ENCODE peak calls at places on chromosomes 6 and 20, in ten cellular contexts. E is hepatocyte, L is heart left ventricle, U is stomach, T is IMR-90, Y is testis, X is heart right ventricle, R is AG04450, H is aorta, S is trophoblast cell. F is an unnamed sample.

GRCh38 chr20:12173333-12173732 is 255.6 kb downstream of the BTBD3 start:
- DNase-seq in Y (no peak), X (no peak), T (peak), S (no peak), U (no peak), E (no peak), L (no peak), R (no peak), H (no peak), F (no peak)

GRCh38 chr6:1617466-1618304 is 8.0 kb downstream of the FOXC1 start:
- DNase-seq in R (no peak), T (no peak), H (no peak), X (no peak), S (no peak), Y (no peak), U (no peak), L (no peak), E (no peak), F (peak)

GRCh38 chr6:23003671-23004598 is 434.6 kb downstream of the HDGFL1 start:
- DNase-seq in H (no peak), E (peak), X (no peak), R (peak), L (no peak), S (no peak), U (no peak), T (peak), Y (no peak), F (no peak)

GRCh38 chr6:154402081-154402780 is 45.6 kb upstream of the IPCEF1 start:
- DNase-seq in E (no peak), X (no peak), T (peak), Y (no peak), H (no peak), L (no peak), R (no peak), S (peak), U (no peak), F (no peak)

GRCh38 chr6:53424300-53424699 is 75.5 kb upstream of the ELOVL5 start:
- DNase-seq in T (no peak), U (no peak), S (peak), E (no peak), Y (no peak), R (no peak), X (no peak), L (no peak), H (no peak), F (no peak)

GRCh38 chr20:51399138-51399890 is 143.2 kb downstream of the NFATC2 start:
- DNase-seq in U (no peak), S (no peak), H (no peak), L (no peak), Y (no peak), T (no peak), X (no peak), E (no peak), R (no peak), F (no peak)

GRCh38 chr6:104639671-104640070 is 220.0 kb downstream of the HACE1 start:
- DNase-seq in Y (no peak), S (no peak), T (peak), H (no peak), L (no peak), U (no peak), R (no peak), E (no peak), X (no peak), F (no peak)

GRCh38 chr20:49742948-49743347 is 29.3 kb upstream of the B4GALT5 start:
- DNase-seq in L (no peak), T (no peak), R (no peak), S (peak), X (no peak), H (no peak), U (no peak), E (no peak), Y (no peak), F (no peak)

GRCh38 chr20:61037498-61037897 is 214.6 kb upstream of the CDH4 start:
- DNase-seq in R (no peak), L (no peak), E (no peak), U (no peak), T (no peak), Y (no peak), S (no peak), H (no peak), X (no peak), F (no peak)

GRCh38 chr6:37607949-37608348 is 89.7 kb downstream of the MDGA1 start:
- DNase-seq in R (peak), H (no peak), U (no peak), T (peak), E (peak), L (no peak), S (no peak), X (no peak), Y (no peak), F (no peak)

GRCh38 chr6:43432009-43432945 is 4.9 kb downstream of the ABCC10 start:
- DNase-seq in U (no peak), L (no peak), E (no peak), S (no peak), T (no peak), Y (no peak), R (no peak), H (peak), X (no peak), F (no peak)

GRCh38 chr6:89840538-89840937 is 10.9 kb downstream of the CASP8AP2 start:
- DNase-seq in H (no peak), T (peak), U (no peak), Y (peak), S (no peak), L (no peak), X (no peak), E (peak), R (no peak), F (no peak)

GRCh38 chr6:3697609-3698008 is 53.9 kb downstream of the PXDC1 start:
- DNase-seq in L (no peak), S (no peak), R (peak), E (peak), Y (no peak), T (peak), X (no peak), U (no peak), H (no peak), F (no peak)

GRCh38 chr20:61192254-61192950 is 59.7 kb upstream of the CDH4 start:
- DNase-seq in R (no peak), H (no peak), T (no peak), X (no peak), E (no peak), L (no peak), Y (no peak), U (no peak), S (no peak), F (no peak)

GRCh38 chr20:53966774-53967398 is 103.5 kb downstream of the BCAS1 start:
- DNase-seq in E (no peak), L (no peak), X (no peak), S (no peak), Y (no peak), R (no peak), U (no peak), H (no peak), T (no peak), F (no peak)

GRCh38 chr6:1767481-1768246 is 157.9 kb downstream of the FOXC1 start:
- DNase-seq in T (peak), L (no peak), R (no peak), E (peak), U (no peak), S (no peak), Y (no peak), H (no peak), X (no peak), F (peak)

GRCh38 chr6:46421239-46421638 is 70.0 kb downstream of the RCAN2 start:
- DNase-seq in L (no peak), T (no peak), S (no peak), X (no peak), E (no peak), H (no peak), R (no peak), Y (no peak), U (no peak), F (no peak)

GRCh38 chr20:1014471-1014870 is 12.4 kb upstream of the RSPO4 start:
- DNase-seq in T (no peak), L (no peak), Y (no peak), R (no peak), S (no peak), E (no peak), X (no peak), U (no peak), H (no peak), F (no peak)

GRCh38 chr6:71211799-71212198 is 76.8 kb upstream of the OGFRL1 start:
- DNase-seq in H (no peak), L (no peak), E (no peak), R (no peak), T (no peak), S (no peak), Y (no peak), U (no peak), X (no peak), F (no peak)

GRCh38 chr20:56271974-56272373 is 23.4 kb downstream of the MC3R start:
- DNase-seq in U (no peak), T (no peak), X (no peak), R (no peak), L (no peak), S (no peak), Y (no peak), H (no peak), E (no peak), F (no peak)

GRCh38 chr20:24617757-24618450 is 148.5 kb downstream of the SYNDIG1 start:
- DNase-seq in H (no peak), T (no peak), L (no peak), E (no peak), X (no peak), U (no peak), R (no peak), S (no peak), Y (no peak), F (no peak)

GRCh38 chr6:37092851-37093727 is 76.9 kb upstream of the PIM1 start:
- DNase-seq in U (no peak), L (peak), H (no peak), E (no peak), X (no peak), T (no peak), S (peak), Y (no peak), R (no peak), F (peak)

GRCh38 chr6:225907-226306 is 66.4 kb upstream of the DUSP22 start:
- DNase-seq in L (no peak), H (no peak), R (no peak), S (no peak), T (no peak), E (no peak), Y (no peak), X (no peak), U (no peak), F (no peak)

GRCh38 chr20:7926323-7926722 is 13.9 kb downstream of the HAO1 start:
- DNase-seq in L (no peak), X (no peak), U (no peak), Y (no peak), S (no peak), T (no peak), H (no peak), E (no peak), R (no peak), F (no peak)

GRCh38 chr6:126063512-126064146 is 77.3 kb downstream of the TRMT11 start:
- DNase-seq in R (peak), H (no peak), T (peak), E (peak), U (no peak), L (no peak), X (no peak), S (no peak), Y (no peak), F (no peak)

GRCh38 chr20:10060223-10060622 is 25.4 kb downstream of the ANKEF1 start:
- DNase-seq in E (no peak), U (no peak), R (no peak), L (no peak), X (no peak), S (no peak), T (no peak), H (no peak), Y (no peak), F (no peak)

GRCh38 chr6:87059943-87060342 is 35.0 kb downstream of the CGA start:
- DNase-seq in R (no peak), H (peak), X (no peak), T (no peak), U (no peak), S (no peak), E (no peak), Y (no peak), L (no peak), F (no peak)

GRCh38 chr20:56249244-56249955 is 868 bp downstream of the MC3R start:
- DNase-seq in E (peak), R (no peak), S (peak), Y (peak), U (no peak), T (no peak), H (no peak), L (no peak), X (no peak), F (no peak)

GRCh38 chr6:106751501-106752252 is 122.3 kb downstream of the QRSL1 start:
- DNase-seq in E (no peak), U (peak), S (peak), Y (no peak), H (no peak), X (no peak), R (no peak), T (peak), L (no peak), F (no peak)

GRCh38 chr20:49882171-49882970 is 33.0 kb downstream of the SPATA2 start:
- DNase-seq in L (no peak), H (no peak), E (no peak), T (no peak), X (no peak), Y (no peak), S (no peak), U (peak), R (no peak), F (no peak)

GRCh38 chr6:62746968-62747367 is 460.9 kb upstream of the KHDRBS2 start:
- DNase-seq in X (no peak), E (no peak), T (no peak), H (no peak), R (no peak), S (no peak), Y (no peak), L (no peak), U (no peak), F (no peak)

GRCh38 chr20:62825288-62825993 is 8.6 kb downstream of the COL9A3 start:
- DNase-seq in U (no peak), Y (no peak), L (no peak), X (peak), S (no peak), E (no peak), H (no peak), T (no peak), R (no peak), F (peak)

GRCh38 chr20:62824476-62825287 is 7.8 kb downstream of the COL9A3 start:
- DNase-seq in X (peak), T (no peak), U (peak), L (no peak), S (no peak), R (no peak), Y (no peak), E (peak), H (no peak), F (no peak)

GRCh38 chr20:62822239-62822787 is 5.5 kb downstream of the COL9A3 start:
- DNase-seq in U (no peak), T (no peak), S (no peak), H (no peak), E (no peak), R (no peak), X (no peak), Y (no peak), L (no peak), F (no peak)

GRCh38 chr20:62822788-62823651 is 6.2 kb downstream of the COL9A3 start:
- DNase-seq in H (no peak), L (no peak), R (no peak), X (no peak), T (peak), S (peak), U (peak), E (peak), Y (no peak), F (peak)

GRCh38 chr20:62823688-62824475 is 7.0 kb downstream of the COL9A3 start:
- DNase-seq in H (no peak), E (no peak), Y (no peak), X (peak), L (no peak), R (no peak), U (no peak), T (no peak), S (no peak), F (no peak)
- H3K27ac ChIP-seq in H (no peak), E (no peak), Y (no peak), X (no peak), L (no peak), R (no peak), U (no peak), T (no peak), S (no peak), F (no peak)

GRCh38 chr6:167226791-167227190 is 64.3 kb upstream of the UNC93A start:
- DNase-seq in T (no peak), U (no peak), E (no peak), X (no peak), L (no peak), R (no peak), S (no peak), H (no peak), Y (no peak), F (no peak)
- H3K4me3 ChIP-seq in T (no peak), U (no peak), E (no peak), X (no peak), L (no peak), R (no peak), S (no peak), H (no peak), Y (no peak), F (no peak)

DNA sequence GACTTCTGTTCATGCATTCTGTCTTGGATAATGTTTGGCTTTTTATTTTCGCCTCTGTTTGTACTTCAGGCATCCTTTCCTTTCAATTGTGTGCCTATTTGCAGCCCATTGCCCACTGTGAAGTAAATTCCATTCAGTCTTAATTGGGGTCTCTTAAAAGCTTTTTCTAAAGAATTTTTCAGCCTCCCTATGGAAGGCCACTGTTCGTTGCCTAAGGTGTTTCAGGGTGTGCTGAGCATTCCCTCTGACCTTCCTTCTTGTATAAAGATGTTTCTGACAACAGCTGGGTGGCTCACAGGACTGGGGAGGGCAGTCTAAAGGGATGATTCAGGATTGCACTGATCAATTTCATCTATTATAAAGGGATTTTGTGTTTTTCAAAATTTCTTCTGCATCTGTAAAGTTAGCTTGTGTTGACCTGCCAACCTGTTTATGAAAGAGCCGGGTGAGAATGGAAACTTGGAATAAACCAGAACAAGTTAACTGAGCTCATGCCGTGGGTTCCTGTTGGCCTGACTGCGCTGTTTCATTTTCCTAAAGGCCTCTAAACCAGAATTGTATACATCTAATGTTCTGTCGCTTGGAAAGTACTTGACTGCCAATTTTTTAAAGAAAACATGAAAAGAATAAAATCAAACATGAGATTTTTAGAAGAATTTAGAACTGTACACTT is 14.3 kb downstream of the PHACTR2 start:
- DNase-seq in X (no peak), Y (no peak), L (no peak), T (no peak), E (no peak), R (no peak), S (no peak), U (no peak), H (no peak), F (no peak)
- H3K27ac ChIP-seq in X (peak), Y (peak), L (peak), T (peak), E (peak), R (no peak), S (no peak), U (peak), H (peak), F (no peak)

DNA sequence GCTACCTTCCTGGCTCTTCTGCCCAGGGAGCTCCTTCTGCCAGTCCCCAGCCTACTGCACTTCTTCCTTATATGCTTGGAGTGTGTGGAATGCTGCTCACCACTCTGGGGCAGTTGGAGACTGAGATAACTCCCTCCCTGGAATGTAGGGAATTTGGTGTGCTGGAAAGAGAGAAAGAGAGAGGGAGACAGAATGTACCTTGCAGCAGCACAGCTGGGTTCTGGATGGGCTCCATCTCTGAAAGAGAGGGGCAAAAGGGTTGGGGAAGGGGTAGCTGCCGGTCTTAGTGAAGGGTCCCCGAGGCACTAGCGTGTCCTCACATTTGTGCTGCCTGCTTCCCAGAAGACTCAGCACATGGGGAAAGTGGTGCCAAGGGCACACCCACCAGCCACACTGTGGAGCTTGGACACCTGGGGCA is 40.2 kb upstream of the DDR1 start:
- DNase-seq in Y (no peak), X (no peak), S (peak), H (no peak), L (no peak), U (no peak), T (peak), E (peak), R (no peak), F (no peak)
- H3K4me3 ChIP-seq in Y (no peak), X (no peak), S (no peak), H (no peak), L (no peak), U (no peak), T (no peak), E (no peak), R (no peak), F (no peak)

GRCh38 chr6:82363368-82364086 is at the start of gene TPBG:
- DNase-seq in L (peak), R (peak), Y (peak), U (peak), T (peak), H (peak), X (peak), S (peak), E (peak), F (peak)
- H3K27ac ChIP-seq in L (peak), R (peak), Y (peak), U (peak), T (peak), H (peak), X (peak), S (peak), E (peak), F (no peak)

GRCh38 chr6:32664354-32664753 is 2.1 kb downstream of the HLA-DQB1 start:
- DNase-seq in Y (no peak), H (no peak), L (no peak), U (no peak), T (no peak), X (no peak), R (no peak), E (no peak), S (no peak), F (peak)
- H3K4me3 ChIP-seq in Y (no peak), H (no peak), L (peak), U (no peak), T (no peak), X (no peak), R (no peak), E (no peak), S (no peak), F (peak)

GRCh38 chr20:34011275-34011674 is 17.6 kb downstream of the RALY start:
- DNase-seq in R (no peak), S (no peak), H (no peak), U (no peak), X (no peak), Y (no peak), T (no peak), L (no peak), E (no peak), F (no peak)
- H3K27ac ChIP-seq in R (no peak), S (no peak), H (no peak), U (no peak), X (no peak), Y (no peak), T (no peak), L (no peak), E (no peak), F (no peak)

F was measured in right cardiac atrium.